ENCODE peak calls at places on chromosomes 16 and 17, in six cellular contexts. One of them, this sample, is unnamed.

GRCh38 chr16:85829751-85830445 is 30.4 kb downstream of the COX4I1 start:
- DNase-seq in thoracic aorta: no peak
- DNase-seq in H1: no peak
- DNase-seq in A549: no peak
- DNase-seq in tibial artery: peak; percentile 47
- DNase-seq in naive thymus-derived CD4-positive, alpha-beta T cell: no peak
- DNase-seq in this sample: peak; percentile 76

GRCh38 chr16:35207059-35207999 is 1747.9 kb downstream of the TP53TG3F start:
- DNase-seq in thoracic aorta: no peak
- DNase-seq in H1: no peak
- DNase-seq in A549: no peak
- DNase-seq in tibial artery: no peak
- DNase-seq in naive thymus-derived CD4-positive, alpha-beta T cell: no peak
- DNase-seq in this sample: no peak

GRCh38 chr16:22670551-22670970 is 143.4 kb upstream of the HS3ST2 start:
- DNase-seq in thoracic aorta: no peak
- DNase-seq in H1: peak; percentile 41
- DNase-seq in A549: peak; percentile 60
- DNase-seq in tibial artery: no peak
- DNase-seq in naive thymus-derived CD4-positive, alpha-beta T cell: no peak
- DNase-seq in this sample: no peak

GRCh38 chr17:74288785-74289184 is 14.8 kb downstream of the DNAI2 start:
- DNase-seq in thoracic aorta: no peak
- DNase-seq in H1: no peak
- DNase-seq in A549: no peak
- DNase-seq in tibial artery: no peak
- DNase-seq in naive thymus-derived CD4-positive, alpha-beta T cell: no peak
- DNase-seq in this sample: peak; percentile 27

GRCh38 chr16:75073551-75074414 is 42.8 kb downstream of the LDHD start:
- DNase-seq in thoracic aorta: no peak
- DNase-seq in H1: no peak
- DNase-seq in A549: no peak
- DNase-seq in tibial artery: no peak
- DNase-seq in naive thymus-derived CD4-positive, alpha-beta T cell: no peak
- DNase-seq in this sample: no peak

GRCh38 chr17:7011942-7012254 is 526 bp upstream of the RNASEK start:
- DNase-seq in thoracic aorta: no peak
- DNase-seq in H1: no peak
- DNase-seq in A549: no peak
- DNase-seq in tibial artery: no peak
- DNase-seq in naive thymus-derived CD4-positive, alpha-beta T cell: no peak
- DNase-seq in this sample: no peak

GRCh38 chr17:65117384-65118035 is 19.7 kb upstream of the RGS9 start:
- DNase-seq in thoracic aorta: no peak
- DNase-seq in H1: no peak
- DNase-seq in A549: no peak
- DNase-seq in tibial artery: no peak
- DNase-seq in naive thymus-derived CD4-positive, alpha-beta T cell: no peak
- DNase-seq in this sample: no peak

GRCh38 chr16:2364638-2365210 is 24.2 kb upstream of the ABCA3 start:
- DNase-seq in thoracic aorta: no peak
- DNase-seq in H1: no peak
- DNase-seq in A549: no peak
- DNase-seq in tibial artery: no peak
- DNase-seq in naive thymus-derived CD4-positive, alpha-beta T cell: no peak
- DNase-seq in this sample: no peak

GRCh38 chr16:22188595-22189442 is 17.3 kb upstream of the EEF2K start:
- DNase-seq in thoracic aorta: peak; percentile 21
- DNase-seq in H1: no peak
- DNase-seq in A549: peak; percentile 75
- DNase-seq in tibial artery: peak; percentile 71
- DNase-seq in naive thymus-derived CD4-positive, alpha-beta T cell: peak; percentile 65
- DNase-seq in this sample: peak; percentile 73

GRCh38 chr17:59565959-59566324 is 532 bp downstream of the DHX40 start:
- DNase-seq in thoracic aorta: peak; percentile 16
- DNase-seq in H1: no peak
- DNase-seq in A549: peak; percentile 95
- DNase-seq in tibial artery: peak; percentile 63
- DNase-seq in naive thymus-derived CD4-positive, alpha-beta T cell: peak; percentile 54
- DNase-seq in this sample: peak; percentile 43

GRCh38 chr16:12500771-12501170 is 302.9 kb downstream of the CPPED1 start:
- DNase-seq in thoracic aorta: no peak
- DNase-seq in H1: no peak
- DNase-seq in A549: no peak
- DNase-seq in tibial artery: peak; percentile 41
- DNase-seq in naive thymus-derived CD4-positive, alpha-beta T cell: no peak
- DNase-seq in this sample: peak; percentile 51

GRCh38 chr16:75628351-75628750 is 5.3 kb upstream of the ADAT1 start:
- DNase-seq in thoracic aorta: no peak
- DNase-seq in H1: no peak
- DNase-seq in A549: no peak
- DNase-seq in tibial artery: no peak
- DNase-seq in naive thymus-derived CD4-positive, alpha-beta T cell: no peak
- DNase-seq in this sample: no peak

GRCh38 chr17:48528153-48528912 is 2.5 kb downstream of the HOXB1 start:
- DNase-seq in thoracic aorta: no peak
- DNase-seq in H1: no peak
- DNase-seq in A549: no peak
- DNase-seq in tibial artery: no peak
- DNase-seq in naive thymus-derived CD4-positive, alpha-beta T cell: no peak
- DNase-seq in this sample: no peak

GRCh38 chr17:17713839-17714238 is 32.6 kb downstream of the RAI1 start:
- DNase-seq in thoracic aorta: no peak
- DNase-seq in H1: no peak
- DNase-seq in A549: no peak
- DNase-seq in tibial artery: no peak
- DNase-seq in naive thymus-derived CD4-positive, alpha-beta T cell: no peak
- DNase-seq in this sample: no peak

GRCh38 chr16:181668-182021 is 1.4 kb downstream of the HBQ1 start:
- DNase-seq in thoracic aorta: no peak
- DNase-seq in H1: no peak
- DNase-seq in A549: no peak
- DNase-seq in tibial artery: no peak
- DNase-seq in naive thymus-derived CD4-positive, alpha-beta T cell: no peak
- DNase-seq in this sample: no peak

GRCh38 chr16:27169511-27170071 is 33.7 kb upstream of the KDM8 start:
- DNase-seq in thoracic aorta: no peak
- DNase-seq in H1: no peak
- DNase-seq in A549: no peak
- DNase-seq in tibial artery: no peak
- DNase-seq in naive thymus-derived CD4-positive, alpha-beta T cell: peak; percentile 76
- DNase-seq in this sample: no peak

GRCh38 chr16:53083123-53083522 is 28.3 kb downstream of the CHD9 start:
- DNase-seq in thoracic aorta: no peak
- DNase-seq in H1: no peak
- DNase-seq in A549: no peak
- DNase-seq in tibial artery: no peak
- DNase-seq in naive thymus-derived CD4-positive, alpha-beta T cell: no peak
- DNase-seq in this sample: no peak

GRCh38 chr17:74176546-74177001 is 26.9 kb upstream of the RPL38 start:
- DNase-seq in thoracic aorta: no peak
- DNase-seq in H1: peak; percentile 50
- DNase-seq in A549: peak; percentile 76
- DNase-seq in tibial artery: peak; percentile 49
- DNase-seq in naive thymus-derived CD4-positive, alpha-beta T cell: peak; percentile 23
- DNase-seq in this sample: no peak

GRCh38 chr16:79278506-79278905 is 322.0 kb downstream of the MAF start:
- DNase-seq in thoracic aorta: no peak
- DNase-seq in H1: no peak
- DNase-seq in A549: no peak
- DNase-seq in tibial artery: no peak
- DNase-seq in naive thymus-derived CD4-positive, alpha-beta T cell: peak; percentile 39
- DNase-seq in this sample: no peak

GRCh38 chr17:76969598-76970172 is 101.5 kb downstream of the MGAT5B start:
- DNase-seq in thoracic aorta: no peak
- DNase-seq in H1: no peak
- DNase-seq in A549: no peak
- DNase-seq in tibial artery: no peak
- DNase-seq in naive thymus-derived CD4-positive, alpha-beta T cell: no peak
- DNase-seq in this sample: no peak

GRCh38 chr16:86298166-86299131 is 211.9 kb upstream of the FOXF1 start:
- DNase-seq in thoracic aorta: no peak
- DNase-seq in H1: no peak
- DNase-seq in A549: no peak
- DNase-seq in tibial artery: no peak
- DNase-seq in naive thymus-derived CD4-positive, alpha-beta T cell: no peak
- DNase-seq in this sample: no peak

GRCh38 chr17:17447264-17447663 is 29.5 kb upstream of the MED9 start:
- DNase-seq in thoracic aorta: no peak
- DNase-seq in H1: no peak
- DNase-seq in A549: no peak
- DNase-seq in tibial artery: no peak
- DNase-seq in naive thymus-derived CD4-positive, alpha-beta T cell: no peak
- DNase-seq in this sample: no peak

GRCh38 chr16:75555213-75555706 is 792 bp downstream of the TMEM231 start:
- DNase-seq in thoracic aorta: peak; percentile 52
- DNase-seq in H1: peak; percentile 66
- DNase-seq in A549: peak; percentile 97
- DNase-seq in tibial artery: peak; percentile 76
- DNase-seq in naive thymus-derived CD4-positive, alpha-beta T cell: no peak
- DNase-seq in this sample: peak; percentile 87

GRCh38 chr17:36461330-36462110 is 25.0 kb upstream of the ZNHIT3 start:
- DNase-seq in thoracic aorta: no peak
- DNase-seq in H1: no peak
- DNase-seq in A549: no peak
- DNase-seq in tibial artery: no peak
- DNase-seq in naive thymus-derived CD4-positive, alpha-beta T cell: no peak
- DNase-seq in this sample: no peak

GRCh38 chr16:11563493-11564040 is 23.2 kb downstream of the LITAF start:
- DNase-seq in thoracic aorta: no peak
- DNase-seq in H1: no peak
- DNase-seq in A549: no peak
- DNase-seq in tibial artery: no peak
- DNase-seq in naive thymus-derived CD4-positive, alpha-beta T cell: no peak
- DNase-seq in this sample: no peak

GRCh38 chr16:88118376-88118775 is 167.1 kb downstream of the BANP start:
- DNase-seq in thoracic aorta: no peak
- DNase-seq in H1: no peak
- DNase-seq in A549: no peak
- DNase-seq in tibial artery: no peak
- DNase-seq in naive thymus-derived CD4-positive, alpha-beta T cell: no peak
- DNase-seq in this sample: no peak

GRCh38 chr17:66982011-66982508 is 17.6 kb downstream of the CACNG4 start:
- DNase-seq in thoracic aorta: no peak
- DNase-seq in H1: no peak
- DNase-seq in A549: no peak
- DNase-seq in tibial artery: no peak
- DNase-seq in naive thymus-derived CD4-positive, alpha-beta T cell: no peak
- DNase-seq in this sample: no peak

GRCh38 chr17:45129426-45129939 is 2.8 kb downstream of the PLCD3 start:
- DNase-seq in thoracic aorta: no peak
- DNase-seq in H1: no peak
- DNase-seq in A549: no peak
- DNase-seq in tibial artery: no peak
- DNase-seq in naive thymus-derived CD4-positive, alpha-beta T cell: no peak
- DNase-seq in this sample: no peak

GRCh38 chr16:62977876-62978275 is 941.6 kb upstream of the CDH8 start:
- DNase-seq in thoracic aorta: no peak
- DNase-seq in H1: no peak
- DNase-seq in A549: no peak
- DNase-seq in tibial artery: no peak
- DNase-seq in naive thymus-derived CD4-positive, alpha-beta T cell: no peak
- DNase-seq in this sample: no peak

GRCh38 chr17:75396781-75397180 is 8.7 kb downstream of the GRB2 start:
- DNase-seq in thoracic aorta: no peak
- DNase-seq in H1: no peak
- DNase-seq in A549: no peak
- DNase-seq in tibial artery: no peak
- DNase-seq in naive thymus-derived CD4-positive, alpha-beta T cell: no peak
- DNase-seq in this sample: no peak

GRCh38 chr17:75394332-75394918 is 11.1 kb downstream of the GRB2 start:
- DNase-seq in thoracic aorta: no peak
- DNase-seq in H1: no peak
- DNase-seq in A549: no peak
- DNase-seq in tibial artery: no peak
- DNase-seq in naive thymus-derived CD4-positive, alpha-beta T cell: no peak
- DNase-seq in this sample: no peak

GRCh38 chr17:75398279-75398678 is 7.2 kb downstream of the GRB2 start:
- DNase-seq in thoracic aorta: no peak
- DNase-seq in H1: no peak
- DNase-seq in A549: no peak
- DNase-seq in tibial artery: no peak
- DNase-seq in naive thymus-derived CD4-positive, alpha-beta T cell: no peak
- DNase-seq in this sample: no peak

GRCh38 chr17:75396025-75396424 is 9.5 kb downstream of the GRB2 start:
- DNase-seq in thoracic aorta: no peak
- DNase-seq in H1: no peak
- DNase-seq in A549: no peak
- DNase-seq in tibial artery: no peak
- DNase-seq in naive thymus-derived CD4-positive, alpha-beta T cell: no peak
- DNase-seq in this sample: no peak

GRCh38 chr17:75397217-75397616 is 8.3 kb downstream of the GRB2 start:
- DNase-seq in thoracic aorta: no peak
- DNase-seq in H1: no peak
- DNase-seq in A549: no peak
- DNase-seq in tibial artery: no peak
- DNase-seq in naive thymus-derived CD4-positive, alpha-beta T cell: no peak
- DNase-seq in this sample: no peak
- H3K4me1 ChIP-seq in thoracic aorta: peaks cover 40% of the 10 kb centered on the region
- H3K4me1 ChIP-seq in H1: no peaks in the 10 kb centered on the region
- H3K4me1 ChIP-seq in A549: peaks cover 26% of the 10 kb centered on the region
- H3K4me1 ChIP-seq in tibial artery: peaks cover 39% of the 10 kb centered on the region
- H3K4me1 ChIP-seq in naive thymus-derived CD4-positive, alpha-beta T cell: peaks cover 23% of the 10 kb centered on the region
- H3K4me1 ChIP-seq in this sample: peaks cover 20% of the 10 kb centered on the region

GRCh38 chr17:79039171-79039570 is 15.2 kb downstream of the C1QTNF1 start:
- DNase-seq in thoracic aorta: no peak
- DNase-seq in H1: no peak
- DNase-seq in A549: no peak
- DNase-seq in tibial artery: no peak
- DNase-seq in naive thymus-derived CD4-positive, alpha-beta T cell: no peak
- DNase-seq in this sample: no peak
- H3K4me1 ChIP-seq in thoracic aorta: peaks cover 69% of the 10 kb centered on the region
- H3K4me1 ChIP-seq in H1: no peaks in the 10 kb centered on the region
- H3K4me1 ChIP-seq in A549: peaks cover 54% of the 10 kb centered on the region
- H3K4me1 ChIP-seq in tibial artery: peaks cover 50% of the 10 kb centered on the region
- H3K4me1 ChIP-seq in naive thymus-derived CD4-positive, alpha-beta T cell: no peaks in the 10 kb centered on the region
- H3K4me1 ChIP-seq in this sample: peaks cover 41% of the 10 kb centered on the region

GRCh38 chr16:50207652-50208051 is 54.5 kb downstream of the TENT4B start:
- DNase-seq in thoracic aorta: no peak
- DNase-seq in H1: no peak
- DNase-seq in A549: no peak
- DNase-seq in tibial artery: no peak
- DNase-seq in naive thymus-derived CD4-positive, alpha-beta T cell: no peak
- DNase-seq in this sample: no peak
- H3K4me1 ChIP-seq in thoracic aorta: peaks cover 77% of the 10 kb centered on the region
- H3K4me1 ChIP-seq in H1: peaks cover 4% of the 10 kb centered on the region
- H3K4me1 ChIP-seq in A549: peaks cover 71% of the 10 kb centered on the region
- H3K4me1 ChIP-seq in tibial artery: peaks cover 67% of the 10 kb centered on the region
- H3K4me1 ChIP-seq in naive thymus-derived CD4-positive, alpha-beta T cell: no peaks in the 10 kb centered on the region
- H3K4me1 ChIP-seq in this sample: peaks cover 33% of the 10 kb centered on the region

DNA sequence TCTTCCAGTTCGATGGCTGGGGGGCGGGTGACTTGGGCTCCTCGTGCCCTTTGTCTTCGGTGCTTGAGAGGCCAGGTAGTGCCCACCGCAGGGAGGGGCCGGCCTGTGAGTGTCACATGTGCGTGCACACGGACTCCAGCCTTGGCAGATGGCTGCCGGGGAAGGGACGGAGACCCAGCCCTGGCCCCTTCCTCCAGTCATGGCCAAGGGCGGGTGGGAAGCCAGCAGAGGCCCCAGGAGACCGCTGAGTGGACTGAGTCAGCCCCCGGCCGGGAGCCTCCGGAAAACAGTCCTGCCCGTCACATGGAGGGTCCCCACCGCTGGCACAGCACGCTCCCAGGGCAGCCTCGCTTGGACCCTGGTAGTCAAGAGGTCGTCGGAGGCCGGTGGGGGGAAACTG is 4.2 kb downstream of the GLIS2 start:
- DNase-seq in thoracic aorta: no peak
- DNase-seq in H1: no peak
- DNase-seq in A549: no peak
- DNase-seq in tibial artery: no peak
- DNase-seq in naive thymus-derived CD4-positive, alpha-beta T cell: no peak
- DNase-seq in this sample: no peak
- H3K4me1 ChIP-seq in thoracic aorta: peaks cover 79% of the 10 kb centered on the region
- H3K4me1 ChIP-seq in H1: peaks cover 38% of the 10 kb centered on the region
- H3K4me1 ChIP-seq in A549: peaks cover 76% of the 10 kb centered on the region
- H3K4me1 ChIP-seq in tibial artery: peaks cover 85% of the 10 kb centered on the region
- H3K4me1 ChIP-seq in naive thymus-derived CD4-positive, alpha-beta T cell: peaks cover 12% of the 10 kb centered on the region
- H3K4me1 ChIP-seq in this sample: peaks cover 82% of the 10 kb centered on the region

This sample was measured in left lung.